ENCODE peak calls at places on chromosomes 12 and 14, in seven cellular contexts. One of them, this sample, is unnamed.

GRCh38 chr12:49636979-49637378 is 13.6 kb downstream of the PRPF40B start:
- DNase-seq in HCT116: peak
- DNase-seq in body of pancreas: peak
- DNase-seq in lower leg skin: peak
- DNase-seq in H1: no peak
- DNase-seq in uterus: peak
- DNase-seq in esophagus squamous epithelium: no peak
- DNase-seq in this sample: peak

GRCh38 chr14:68552597-68552996 is 240.3 kb downstream of the ZFP36L1 start:
- DNase-seq in uterus: no peak
- DNase-seq in esophagus squamous epithelium: no peak
- DNase-seq in body of pancreas: no peak
- DNase-seq in HCT116: no peak
- DNase-seq in lower leg skin: no peak
- DNase-seq in H1: no peak
- DNase-seq in this sample: no peak

GRCh38 chr14:50821471-50822464 is 9.2 kb downstream of the NIN start:
- DNase-seq in H1: no peak
- DNase-seq in body of pancreas: no peak
- DNase-seq in HCT116: no peak
- DNase-seq in uterus: no peak
- DNase-seq in esophagus squamous epithelium: no peak
- DNase-seq in lower leg skin: peak
- DNase-seq in this sample: peak

GRCh38 chr14:74519316-74520074 is 25.9 kb downstream of the ISCA2 start:
- DNase-seq in esophagus squamous epithelium: no peak
- DNase-seq in H1: no peak
- DNase-seq in HCT116: no peak
- DNase-seq in lower leg skin: no peak
- DNase-seq in body of pancreas: no peak
- DNase-seq in uterus: no peak
- DNase-seq in this sample: no peak

GRCh38 chr14:81303258-81303935 is 82.6 kb upstream of the GTF2A1 start:
- DNase-seq in body of pancreas: peak
- DNase-seq in uterus: no peak
- DNase-seq in esophagus squamous epithelium: no peak
- DNase-seq in lower leg skin: peak
- DNase-seq in HCT116: peak
- DNase-seq in H1: no peak
- DNase-seq in this sample: peak

GRCh38 chr14:75751291-75751690 is 90.2 kb downstream of the TTLL5 start:
- DNase-seq in esophagus squamous epithelium: no peak
- DNase-seq in HCT116: no peak
- DNase-seq in lower leg skin: no peak
- DNase-seq in H1: no peak
- DNase-seq in body of pancreas: no peak
- DNase-seq in uterus: no peak
- DNase-seq in this sample: no peak

GRCh38 chr12:4107911-4108697 is 165.5 kb upstream of the CCND2 start:
- DNase-seq in HCT116: no peak
- DNase-seq in esophagus squamous epithelium: no peak
- DNase-seq in uterus: no peak
- DNase-seq in H1: no peak
- DNase-seq in lower leg skin: no peak
- DNase-seq in body of pancreas: no peak
- DNase-seq in this sample: no peak

GRCh38 chr12:168763-169525 is 45.0 kb downstream of the SLC6A12 start:
- DNase-seq in uterus: no peak
- DNase-seq in lower leg skin: no peak
- DNase-seq in esophagus squamous epithelium: no peak
- DNase-seq in body of pancreas: no peak
- DNase-seq in HCT116: no peak
- DNase-seq in H1: no peak
- DNase-seq in this sample: no peak

GRCh38 chr14:77761205-77761931 is 412 bp upstream of the SNW1 start:
- DNase-seq in HCT116: no peak
- DNase-seq in esophagus squamous epithelium: no peak
- DNase-seq in H1: no peak
- DNase-seq in lower leg skin: no peak
- DNase-seq in body of pancreas: peak
- DNase-seq in uterus: peak
- DNase-seq in this sample: peak

GRCh38 chr12:81530352-81530751 is 228.8 kb downstream of the PPFIA2 start:
- DNase-seq in esophagus squamous epithelium: no peak
- DNase-seq in uterus: no peak
- DNase-seq in lower leg skin: no peak
- DNase-seq in body of pancreas: no peak
- DNase-seq in H1: no peak
- DNase-seq in HCT116: no peak
- DNase-seq in this sample: no peak

GRCh38 chr12:4539167-4539870 is 629 bp downstream of the RAD51AP1 start:
- DNase-seq in esophagus squamous epithelium: no peak
- DNase-seq in H1: no peak
- DNase-seq in uterus: no peak
- DNase-seq in HCT116: no peak
- DNase-seq in body of pancreas: no peak
- DNase-seq in lower leg skin: no peak
- DNase-seq in this sample: peak

GRCh38 chr12:42732908-42733411 is 143.4 kb upstream of the PRICKLE1 start:
- DNase-seq in H1: no peak
- DNase-seq in uterus: no peak
- DNase-seq in lower leg skin: no peak
- DNase-seq in esophagus squamous epithelium: no peak
- DNase-seq in HCT116: no peak
- DNase-seq in body of pancreas: no peak
- DNase-seq in this sample: no peak

GRCh38 chr12:31222620-31223222 is 103.2 kb downstream of the SINHCAF start:
- DNase-seq in esophagus squamous epithelium: no peak
- DNase-seq in body of pancreas: no peak
- DNase-seq in uterus: no peak
- DNase-seq in H1: no peak
- DNase-seq in lower leg skin: no peak
- DNase-seq in HCT116: no peak
- DNase-seq in this sample: no peak

GRCh38 chr14:92600318-92601053 is 86.9 kb downstream of the RIN3 start:
- DNase-seq in H1: no peak
- DNase-seq in HCT116: no peak
- DNase-seq in lower leg skin: no peak
- DNase-seq in esophagus squamous epithelium: no peak
- DNase-seq in body of pancreas: no peak
- DNase-seq in uterus: no peak
- DNase-seq in this sample: no peak

GRCh38 chr12:98594050-98594853 is 766 bp downstream of the SLC25A3 start:
- DNase-seq in body of pancreas: peak
- DNase-seq in H1: no peak
- DNase-seq in HCT116: no peak
- DNase-seq in esophagus squamous epithelium: no peak
- DNase-seq in uterus: no peak
- DNase-seq in lower leg skin: peak
- DNase-seq in this sample: peak

GRCh38 chr14:25570483-25570882 is 520.5 kb upstream of the STXBP6 start:
- DNase-seq in H1: no peak
- DNase-seq in lower leg skin: no peak
- DNase-seq in HCT116: no peak
- DNase-seq in esophagus squamous epithelium: no peak
- DNase-seq in body of pancreas: no peak
- DNase-seq in uterus: no peak
- DNase-seq in this sample: no peak

GRCh38 chr14:68426661-68427549 is 366.0 kb downstream of the ZFP36L1 start:
- DNase-seq in esophagus squamous epithelium: no peak
- DNase-seq in HCT116: no peak
- DNase-seq in lower leg skin: no peak
- DNase-seq in H1: no peak
- DNase-seq in body of pancreas: no peak
- DNase-seq in uterus: no peak
- DNase-seq in this sample: no peak

GRCh38 chr14:103404032-103404918 is 19.1 kb downstream of the MARK3 start:
- DNase-seq in HCT116: no peak
- DNase-seq in body of pancreas: no peak
- DNase-seq in uterus: no peak
- DNase-seq in esophagus squamous epithelium: no peak
- DNase-seq in H1: no peak
- DNase-seq in lower leg skin: no peak
- DNase-seq in this sample: no peak

GRCh38 chr14:51382506-51382905 is 142.5 kb downstream of the TMX1 start:
- DNase-seq in lower leg skin: no peak
- DNase-seq in uterus: no peak
- DNase-seq in esophagus squamous epithelium: no peak
- DNase-seq in HCT116: no peak
- DNase-seq in H1: no peak
- DNase-seq in body of pancreas: no peak
- DNase-seq in this sample: no peak

GRCh38 chr12:66279127-66279712 is 23.1 kb upstream of the HELB start:
- DNase-seq in lower leg skin: no peak
- DNase-seq in H1: no peak
- DNase-seq in uterus: no peak
- DNase-seq in body of pancreas: no peak
- DNase-seq in HCT116: peak
- DNase-seq in esophagus squamous epithelium: no peak
- DNase-seq in this sample: peak

DNA sequence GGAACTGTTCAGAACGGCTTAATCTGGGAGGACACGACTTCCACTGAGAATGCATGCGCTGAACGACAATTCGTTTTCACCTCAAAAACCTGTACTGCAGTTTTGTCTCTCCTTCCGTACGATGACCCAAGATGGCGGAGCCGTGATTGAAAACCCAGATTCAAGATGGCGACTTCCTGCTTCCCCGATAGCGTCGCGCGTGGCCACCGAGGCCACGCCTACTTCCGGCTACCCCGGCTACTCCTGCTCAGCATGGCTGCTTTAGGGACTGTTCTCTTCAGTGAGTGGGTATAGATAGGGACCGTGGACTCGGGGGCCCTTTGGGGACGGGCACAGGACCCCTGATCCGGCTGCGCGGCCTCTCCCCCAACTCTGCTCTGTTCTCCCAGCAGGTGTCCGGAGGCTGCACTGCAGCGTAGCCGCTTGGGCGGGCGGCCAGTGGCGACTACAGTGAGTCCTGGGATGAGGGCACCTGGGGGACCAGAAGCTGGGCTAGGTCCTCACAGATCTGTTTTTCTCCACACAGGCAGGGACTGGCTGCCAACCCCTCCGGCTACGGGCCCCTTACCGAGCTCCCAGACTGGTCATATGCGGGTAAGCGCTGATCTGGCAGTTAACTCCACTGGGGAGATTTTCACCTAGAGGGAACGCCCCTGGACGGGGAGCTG is at the start of gene MRPL52:
- DNase-seq in body of pancreas: peak
- DNase-seq in esophagus squamous epithelium: peak
- DNase-seq in lower leg skin: peak
- DNase-seq in HCT116: peak
- DNase-seq in H1: no peak
- DNase-seq in uterus: peak
- DNase-seq in this sample: peak
- TF ChIP-seq POLR2A in body of pancreas: no peak
- TF ChIP-seq POLR2A in esophagus squamous epithelium: no peak
- TF ChIP-seq POLR2A in lower leg skin: no peak
- TF ChIP-seq POLR2A in HCT116: peak
- TF ChIP-seq POLR2A in H1: no peak
- TF ChIP-seq POLR2A in uterus: no peak
- TF ChIP-seq POLR2A in this sample: peak

GRCh38 chr12:13208533-13209278 is 12.2 kb downstream of the EMP1 start:
- DNase-seq in esophagus squamous epithelium: no peak
- DNase-seq in lower leg skin: no peak
- DNase-seq in H1: no peak
- DNase-seq in body of pancreas: no peak
- DNase-seq in HCT116: no peak
- DNase-seq in uterus: no peak
- DNase-seq in this sample: peak

GRCh38 chr12:13205809-13206559 is 9.5 kb downstream of the EMP1 start:
- DNase-seq in lower leg skin: no peak
- DNase-seq in HCT116: peak
- DNase-seq in H1: no peak
- DNase-seq in body of pancreas: no peak
- DNase-seq in uterus: no peak
- DNase-seq in esophagus squamous epithelium: no peak
- DNase-seq in this sample: no peak

GRCh38 chr12:13209279-13210021 is 12.9 kb downstream of the EMP1 start:
- DNase-seq in esophagus squamous epithelium: no peak
- DNase-seq in body of pancreas: no peak
- DNase-seq in H1: no peak
- DNase-seq in uterus: no peak
- DNase-seq in lower leg skin: no peak
- DNase-seq in HCT116: no peak
- DNase-seq in this sample: no peak

GRCh38 chr12:13204428-13204827 is 7.9 kb downstream of the EMP1 start:
- DNase-seq in HCT116: no peak
- DNase-seq in esophagus squamous epithelium: no peak
- DNase-seq in lower leg skin: no peak
- DNase-seq in uterus: no peak
- DNase-seq in H1: no peak
- DNase-seq in body of pancreas: no peak
- DNase-seq in this sample: no peak

DNA sequence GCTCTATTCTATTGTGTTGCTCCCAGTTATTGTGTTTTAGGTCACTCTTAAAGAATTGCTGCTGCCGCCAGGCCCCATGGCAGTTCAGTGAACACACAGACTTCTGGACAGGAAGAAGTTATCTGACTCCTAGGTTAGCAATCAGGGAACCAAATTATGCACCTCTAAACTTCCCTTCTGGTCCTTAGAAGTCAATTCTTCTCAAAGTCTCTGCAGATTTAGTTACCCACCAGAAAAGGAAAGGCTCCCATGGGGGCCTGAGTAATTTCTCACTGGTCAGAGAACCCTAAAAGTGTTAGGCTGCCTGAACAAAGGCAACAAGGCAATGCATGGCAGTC is 10.0 kb downstream of the EMP1 start:
- DNase-seq in lower leg skin: no peak
- DNase-seq in esophagus squamous epithelium: no peak
- DNase-seq in uterus: no peak
- DNase-seq in H1: no peak
- DNase-seq in HCT116: no peak
- DNase-seq in body of pancreas: no peak
- DNase-seq in this sample: no peak
- TF ChIP-seq POLR2A in lower leg skin: no peak
- TF ChIP-seq POLR2A in esophagus squamous epithelium: no peak
- TF ChIP-seq POLR2A in uterus: no peak
- TF ChIP-seq POLR2A in H1: no peak
- TF ChIP-seq POLR2A in HCT116: no peak
- TF ChIP-seq POLR2A in body of pancreas: no peak
- TF ChIP-seq POLR2A in this sample: no peak

GRCh38 chr12:121573949-121574520 is 6.8 kb downstream of the KDM2B start:
- DNase-seq in H1: no peak
- DNase-seq in uterus: no peak
- DNase-seq in HCT116: no peak
- DNase-seq in body of pancreas: no peak
- DNase-seq in esophagus squamous epithelium: no peak
- DNase-seq in lower leg skin: no peak
- DNase-seq in this sample: no peak
- TF ChIP-seq POLR2A in H1: no peak
- TF ChIP-seq POLR2A in uterus: no peak
- TF ChIP-seq POLR2A in HCT116: no peak
- TF ChIP-seq POLR2A in body of pancreas: no peak
- TF ChIP-seq POLR2A in esophagus squamous epithelium: no peak
- TF ChIP-seq POLR2A in lower leg skin: no peak
- TF ChIP-seq POLR2A in this sample: no peak

DNA sequence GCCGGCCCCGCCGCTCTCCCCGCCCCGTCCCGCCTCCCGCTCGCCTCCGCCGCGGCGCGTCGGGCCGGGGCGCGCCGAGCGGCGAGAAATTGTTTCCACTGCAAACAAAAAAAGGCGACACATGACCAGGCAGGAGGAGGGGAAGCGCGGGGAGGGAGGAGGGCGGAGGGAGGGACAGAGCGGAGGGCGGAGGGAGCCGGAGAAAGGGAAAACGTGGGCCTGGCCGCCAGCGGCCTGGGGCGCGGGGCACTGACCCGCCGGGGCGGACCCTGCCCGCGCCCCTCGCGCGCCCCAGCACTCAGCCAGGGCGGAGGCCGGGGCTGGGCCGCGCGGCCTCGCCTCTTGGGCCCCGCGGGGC is at the start of gene FOXN3:
- DNase-seq in body of pancreas: peak
- DNase-seq in lower leg skin: peak
- DNase-seq in esophagus squamous epithelium: peak
- DNase-seq in H1: peak
- DNase-seq in HCT116: peak
- DNase-seq in uterus: peak
- DNase-seq in this sample: peak
- TF ChIP-seq POLR2A in body of pancreas: no peak
- TF ChIP-seq POLR2A in lower leg skin: no peak
- TF ChIP-seq POLR2A in esophagus squamous epithelium: no peak
- TF ChIP-seq POLR2A in H1: no peak
- TF ChIP-seq POLR2A in HCT116: peak
- TF ChIP-seq POLR2A in uterus: peak
- TF ChIP-seq POLR2A in this sample: no peak

This sample was measured in erythroblast.